ENCODE peak calls at places on chromosomes 11 and 22, in six cellular contexts. P is pancreas; T is tibial artery; Z is naive B cell; N is Ammon's horn; J is stimulated activated CD4-positive, alpha-beta T cell treated with anti-CD3 and anti-CD28 coated beads, Interleukin-15, amount 100 ng/mL, for 48 hours. Y is an unnamed sample.

GRCh38 chr22:41240377-41241132 is at the start of gene CHADL:
- DNase-seq in N (peak), T (no peak), Z (no peak), J (no peak), P (no peak), Y (no peak)

GRCh38 chr11:71463331-71464211 is 10.6 kb downstream of the NADSYN1 start:
- DNase-seq in N (no peak), T (no peak), P (no peak), Z (no peak), J (no peak), Y (no peak)

GRCh38 chr11:26276798-26277424 is 55.0 kb upstream of the ANO3 start:
- DNase-seq in T (no peak), N (peak), Z (peak), J (no peak), P (peak), Y (peak)

GRCh38 chr11:63961608-63962412 is 12.6 kb upstream of the COX8A start:
- DNase-seq in Z (no peak), P (no peak), N (no peak), T (no peak), J (no peak), Y (peak)

GRCh38 chr22:43154887-43155536 is 3.7 kb downstream of the TSPO start:
- DNase-seq in T (no peak), Z (no peak), N (no peak), J (no peak), P (no peak), Y (no peak)

GRCh38 chr11:697811-698311 is 2.2 kb downstream of the TMEM80 start:
- DNase-seq in Z (no peak), P (no peak), T (no peak), J (no peak), N (no peak), Y (peak)

GRCh38 chr11:118012083-118012669 is 26.0 kb downstream of the IL10RA start:
- DNase-seq in Z (peak), P (no peak), N (peak), T (no peak), J (no peak), Y (peak)

GRCh38 chr11:120096756-120097191 is 41.1 kb downstream of the TRIM29 start:
- DNase-seq in T (no peak), P (no peak), N (no peak), J (no peak), Z (no peak), Y (no peak)

GRCh38 chr11:72591785-72592490 is 82.3 kb downstream of the PDE2A start:
- DNase-seq in P (no peak), Z (peak), N (peak), T (no peak), J (peak), Y (no peak)

GRCh38 chr11:118618991-118619375 is 11.6 kb downstream of the PHLDB1 start:
- DNase-seq in T (peak), N (no peak), J (no peak), P (no peak), Z (no peak), Y (peak)

GRCh38 chr11:124945826-124946225 is 8.2 kb upstream of the CCDC15 start:
- DNase-seq in J (no peak), N (no peak), Z (no peak), P (no peak), T (no peak), Y (no peak)

GRCh38 chr11:119085523-119085878 is 820 bp downstream of the HMBS start:
- DNase-seq in P (no peak), J (no peak), N (no peak), T (no peak), Z (no peak), Y (no peak)